ENCODE peak calls at places on chromosome 19, in seven cellular contexts. N, Q, E, T, V, U and J are unnamed samples.

GRCh38 chr19:17302391-17303166 is 646 bp downstream of the ABHD8 start:
- DNase-seq in N (no peak), Q (no peak), E (peak; percentile 51), T (no peak), V (no peak), U (peak; percentile 68), J (peak; percentile 20)

GRCh38 chr19:11378319-11379189 is 4.1 kb downstream of the SWSAP1 start:
- DNase-seq in N (peak; percentile 44), Q (no peak), E (peak; percentile 48), T (peak; percentile 89), V (peak; percentile 66), U (peak; percentile 74), J (peak; percentile 86)

GRCh38 chr19:27647423-27647822 is 1565.5 kb downstream of the UQCRFS1 start:
- DNase-seq in N (no peak), Q (no peak), E (no peak), T (no peak), V (no peak), U (no peak), J (no peak)

GRCh38 chr19:3275068-3275582 is 50.7 kb downstream of the CELF5 start:
- DNase-seq in N (no peak), Q (no peak), E (peak; percentile 80), T (no peak), V (no peak), U (no peak), J (no peak)

GRCh38 chr19:10670876-10671804 is 17.0 kb downstream of the ILF3 start:
- DNase-seq in N (no peak), Q (no peak), E (no peak), T (no peak), V (no peak), U (no peak), J (no peak)

GRCh38 chr19:39539165-39539518 is 819 bp downstream of the EID2 start:
- DNase-seq in N (no peak), Q (no peak), E (peak; percentile 18), T (peak; percentile 54), V (peak; percentile 46), U (no peak), J (peak; percentile 44)

GRCh38 chr19:23999821-24000610 is 85.3 kb downstream of the ZNF726 start:
- DNase-seq in N (no peak), Q (no peak), E (no peak), T (no peak), V (no peak), U (no peak), J (peak; percentile 58)

GRCh38 chr19:10011974-10012373 is 1.3 kb upstream of the RDH8 start:
- DNase-seq in N (no peak), Q (no peak), E (no peak), T (no peak), V (no peak), U (no peak), J (no peak)

GRCh38 chr19:18422530-18423191 is 3.5 kb downstream of the SSBP4 start:
- DNase-seq in N (no peak), Q (no peak), E (peak; percentile 61), T (no peak), V (no peak), U (no peak), J (no peak)

GRCh38 chr19:10568444-10568825 is 344 bp downstream of the CDKN2D start:
- DNase-seq in N (no peak), Q (no peak), E (peak; percentile 77), T (no peak), V (no peak), U (no peak), J (peak; percentile 33)

GRCh38 chr19:33438016-33438671 is 64.6 kb downstream of the CEBPG start:
- DNase-seq in N (peak; percentile 42), Q (no peak), E (no peak), T (peak; percentile 10), V (peak; percentile 29), U (peak; percentile 72), J (no peak)

GRCh38 chr19:36876993-36877938 is 26.6 kb downstream of the ZNF345 start:
- DNase-seq in N (no peak), Q (no peak), E (no peak), T (no peak), V (no peak), U (no peak), J (peak; percentile 0)

GRCh38 chr19:16458391-16459128 is 13.2 kb downstream of the EPS15L1 start:
- DNase-seq in N (no peak), Q (no peak), E (no peak), T (no peak), V (no peak), U (no peak), J (no peak)

GRCh38 chr19:32464279-32464678 is 58.7 kb downstream of the DPY19L3 start:
- DNase-seq in N (no peak), Q (no peak), E (peak; percentile 13), T (peak; percentile 10), V (peak; percentile 36), U (no peak), J (peak; percentile 32)

GRCh38 chr19:11581740-11582139 is 4.3 kb upstream of the ACP5 start:
- DNase-seq in N (no peak), Q (peak; percentile 96), E (peak; percentile 92), T (peak; percentile 52), V (peak; percentile 18), U (no peak), J (no peak)

GRCh38 chr19:40144947-40145748 is 46.1 kb upstream of the MAP3K10 start:
- DNase-seq in N (no peak), Q (no peak), E (peak; percentile 35), T (no peak), V (no peak), U (no peak), J (no peak)

GRCh38 chr19:38977445-38978314 is 2.1 kb upstream of the FBXO17 start:
- DNase-seq in N (no peak), Q (peak; percentile 86), E (no peak), T (peak; percentile 50), V (no peak), U (no peak), J (peak; percentile 55)

GRCh38 chr19:39409207-39409885 is 2.7 kb downstream of the ZFP36 start:
- DNase-seq in N (peak; percentile 95), Q (no peak), E (peak; percentile 77), T (peak; percentile 61), V (peak; percentile 70), U (peak; percentile 75), J (peak; percentile 88)

GRCh38 chr19:14091086-14091884 is 734 bp upstream of the SAMD1 start:
- DNase-seq in N (no peak), Q (no peak), E (peak; percentile 83), T (peak; percentile 64), V (peak; percentile 70), U (peak; percentile 79), J (peak; percentile 51)

GRCh38 chr19:21335721-21336120 is 6.5 kb upstream of the ZNF708 start:
- DNase-seq in N (no peak), Q (no peak), E (peak; percentile 17), T (no peak), V (no peak), U (no peak), J (no peak)

GRCh38 chr19:45322311-45322710 is 364 bp downstream of the CKM start:
- DNase-seq in N (no peak), Q (no peak), E (no peak), T (no peak), V (no peak), U (no peak), J (no peak)

GRCh38 chr19:16671652-16672274 is 10.8 kb downstream of the TMEM38A start:
- DNase-seq in N (peak; percentile 56), Q (no peak), E (no peak), T (no peak), V (no peak), U (no peak), J (no peak)

GRCh38 chr19:53947624-53948023 is 15.1 kb upstream of the CACNG8 start:
- DNase-seq in N (no peak), Q (no peak), E (peak; percentile 4), T (no peak), V (peak; percentile 36), U (no peak), J (no peak)
- TF ChIP-seq CTCF in N (no peak), Q (no peak), E (peak; percentile 53), T (no peak), V (peak; percentile 36), U (no peak), J (no peak)

GRCh38 chr19:610801-611505 is 21.3 kb downstream of the HCN2 start:
- DNase-seq in N (peak; percentile 69), Q (no peak), E (peak; percentile 80), T (peak; percentile 76), V (peak; percentile 71), U (no peak), J (no peak)

GRCh38 chr19:613732-614567 is 19.4 kb downstream of the POLRMT start:
- DNase-seq in N (no peak), Q (no peak), E (no peak), T (no peak), V (no peak), U (no peak), J (no peak)

GRCh38 chr19:612941-613340 is 20.4 kb downstream of the POLRMT start:
- DNase-seq in N (no peak), Q (no peak), E (no peak), T (no peak), V (no peak), U (no peak), J (no peak)

GRCh38 chr19:610071-610800 is 20.6 kb downstream of the HCN2 start:
- DNase-seq in N (no peak), Q (no peak), E (peak; percentile 79), T (no peak), V (no peak), U (no peak), J (no peak)

GRCh38 chr19:611506-611869 is 21.8 kb downstream of the HCN2 start:
- DNase-seq in N (no peak), Q (no peak), E (no peak), T (peak; percentile 96), V (peak; percentile 63), U (no peak), J (peak; percentile 39)
- H3K4me3 ChIP-seq in N (peak overlapping the region; percentile 50), Q (no peak overlapping the region), E (no peak overlapping the region), T (no peak overlapping the region), V (no peak overlapping the region), U (no peak overlapping the region), J (no peak overlapping the region)

DNA sequence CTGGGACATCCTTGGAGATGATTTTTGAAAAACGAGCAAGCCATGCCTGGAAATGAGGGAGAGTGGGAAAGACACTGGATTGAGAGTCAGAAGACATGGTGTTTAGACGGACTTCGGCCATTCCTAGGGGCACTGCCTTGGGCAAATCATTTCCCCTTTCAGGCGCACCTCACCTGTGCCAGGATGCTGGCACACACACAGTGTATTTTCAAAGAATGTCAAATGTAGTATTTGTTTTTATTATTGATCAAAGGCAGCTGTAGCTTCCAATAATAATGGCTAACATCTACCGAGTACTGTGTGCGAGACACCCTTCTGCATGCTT is 485.2 kb downstream of the UQCRFS1 start:
- DNase-seq in N (no peak), Q (no peak), E (no peak), T (no peak), V (no peak), U (no peak), J (no peak)
- TF ChIP-seq CTCF in N (no peak), Q (no peak), E (no peak), T (no peak), V (no peak), U (no peak), J (no peak)

DNA sequence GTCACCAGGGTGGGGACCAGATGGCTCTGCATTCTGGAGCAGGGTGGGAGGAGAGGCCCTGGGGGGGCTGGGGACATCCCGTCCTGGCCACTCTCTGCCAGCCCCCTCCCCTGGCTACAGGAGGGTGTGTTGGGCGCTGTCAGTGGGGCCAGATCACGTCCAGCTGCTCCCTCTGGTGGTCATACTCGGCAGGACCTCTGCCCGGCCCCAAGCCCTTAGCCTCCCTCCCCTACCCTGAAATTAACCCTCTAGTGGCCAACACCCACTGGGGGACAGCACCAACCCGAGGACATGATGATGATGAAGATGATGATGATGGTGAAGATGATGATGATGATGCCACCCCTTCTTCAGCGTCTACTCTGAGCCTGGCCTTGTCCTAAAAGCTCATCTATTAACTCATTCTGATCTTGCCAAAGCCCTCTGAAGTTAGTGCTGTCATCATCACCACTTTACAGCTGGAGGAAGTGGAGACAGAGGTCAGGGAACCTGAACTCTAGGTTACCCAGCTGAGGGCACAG is 590 bp upstream of the LGI4 start:
- DNase-seq in N (peak; percentile 84), Q (no peak), E (peak; percentile 79), T (peak; percentile 55), V (peak; percentile 69), U (peak; percentile 84), J (no peak)
- H3K4me3 ChIP-seq in N (peak overlapping the region; percentile 57), Q (no peak overlapping the region), E (no peak overlapping the region), T (no peak overlapping the region), V (no peak overlapping the region), U (peak overlapping the region; percentile 51), J (no peak overlapping the region)